ENCODE peak calls at places on chromosomes 4 and X, in five cellular contexts. Z is kidney epithelial cell, N is fibroblast of lung, L is left ventricle myocardium inferior, I is foreskin fibroblast. G is an unnamed sample.

GRCh38 chr4:121736735-121737351 is 28.1 kb downstream of the SMIM43 start:
- DNase-seq in Z (no peak), L (no peak), N (peak; percentile 56), I (peak; percentile 81), G (peak; percentile 73)

GRCh38 chrX:38112566-38112965 is 106.2 kb downstream of the SYTL5 start:
- DNase-seq in L (no peak), Z (no peak), N (no peak), I (no peak), G (no peak)

GRCh38 chr4:57119054-57119651 is 9.0 kb upstream of the IGFBP7 start:
- DNase-seq in I (peak; percentile 93), L (peak; percentile 55), N (peak; percentile 97), Z (no peak), G (peak; percentile 96)

GRCh38 chrX:13309631-13310030 is 10.2 kb downstream of the ATXN3L start:
- DNase-seq in L (no peak), Z (no peak), N (peak; percentile 25), I (no peak), G (no peak)

GRCh38 chr4:113173865-113174264 is 124.4 kb downstream of the ANK2 start:
- DNase-seq in N (no peak), L (no peak), Z (no peak), I (no peak), G (no peak)

GRCh38 chr4:48329976-48330375 is 11.4 kb upstream of the SLAIN2 start:
- DNase-seq in Z (peak; percentile 50), N (peak; percentile 92), I (peak; percentile 78), L (no peak), G (peak; percentile 92)

GRCh38 chrX:69018416-69019072 is 146.7 kb downstream of the PJA1 start:
- DNase-seq in I (no peak), Z (no peak), L (no peak), N (no peak), G (no peak)

GRCh38 chr4:16289872-16290554 is 63.7 kb upstream of the TAPT1 start:
- DNase-seq in I (peak; percentile 64), Z (no peak), N (peak; percentile 21), L (no peak), G (peak; percentile 42)

GRCh38 chr4:159606835-159607234 is 504.0 kb downstream of the RAPGEF2 start:
- DNase-seq in I (no peak), N (peak; percentile 62), Z (no peak), L (no peak), G (no peak)

GRCh38 chr4:137678796-137679195 is 146.5 kb upstream of the PCDH18 start:
- DNase-seq in I (peak; percentile 77), L (no peak), Z (peak; percentile 75), N (peak; percentile 87), G (no peak)

GRCh38 chr4:134700251-134700650 is 498.7 kb upstream of the PABPC4L start:
- DNase-seq in N (no peak), I (no peak), L (no peak), Z (no peak), G (no peak)

GRCh38 chr4:104973708-104974107 is 173.0 kb upstream of the TET2 start:
- DNase-seq in I (no peak), N (no peak), L (no peak), Z (no peak), G (no peak)

GRCh38 chr4:123168812-123169211 is 227.8 kb upstream of the SPRY1 start:
- DNase-seq in Z (peak; percentile 19), L (no peak), N (peak; percentile 36), I (no peak), G (no peak)

GRCh38 chrX:153625271-153626024 is 21.6 kb upstream of the DUSP9 start:
- DNase-seq in N (no peak), Z (no peak), L (no peak), I (no peak), G (no peak)

GRCh38 chr4:41207330-41207831 is 7.0 kb downstream of the APBB2 start:
- DNase-seq in N (peak; percentile 44), L (peak; percentile 31), Z (no peak), I (peak; percentile 57), G (no peak)

GRCh38 chrX:72130762-72131231 is 918 bp downstream of the RTL5 start:
- DNase-seq in I (no peak), N (no peak), L (no peak), Z (no peak), G (no peak)

GRCh38 chr4:25632135-25632534 is 23.5 kb upstream of the SLC34A2 start:
- DNase-seq in N (no peak), Z (no peak), L (no peak), I (no peak), G (no peak)

GRCh38 chrX:65985922-65986588 is 53.8 kb downstream of the VSIG4 start:
- DNase-seq in I (peak; percentile 47), L (no peak), N (peak; percentile 18), Z (no peak), G (peak; percentile 41)

GRCh38 chr4:22906046-22906445 is 213.3 kb downstream of the GBA3 start:
- DNase-seq in I (no peak), Z (no peak), L (no peak), N (no peak), G (no peak)

GRCh38 chr4:154489558-154490260 is 1.9 kb downstream of the DCHS2 start:
- DNase-seq in L (no peak), N (no peak), Z (no peak), I (no peak), G (no peak)

GRCh38 chr4:7571001-7571400 is 136.3 kb upstream of the PSAPL1 start:
- DNase-seq in N (no peak), I (no peak), Z (no peak), L (no peak), G (no peak)

GRCh38 chrX:11591712-11592351 is 73.9 kb downstream of the ARHGAP6 start:
- DNase-seq in I (no peak), Z (no peak), L (no peak), N (no peak), G (no peak)

GRCh38 chrX:14660970-14661369 is 131.6 kb downstream of the GLRA2 start:
- DNase-seq in I (no peak), L (no peak), Z (no peak), N (no peak), G (no peak)

GRCh38 chr4:70768301-70768948 is 46.7 kb downstream of the RUFY3 start:
- DNase-seq in Z (no peak), N (peak; percentile 45), L (no peak), I (peak; percentile 8), G (no peak)

GRCh38 chr4:106541253-106541652 is 172.7 kb upstream of the GIMD1 start:
- DNase-seq in L (no peak), N (peak; percentile 74), Z (peak; percentile 18), I (peak; percentile 64), G (peak; percentile 33)

GRCh38 chr4:86233681-86234080 is 126.2 kb downstream of the MAPK10 start:
- DNase-seq in I (peak; percentile 33), N (peak; percentile 95), L (no peak), Z (no peak), G (no peak)

GRCh38 chr4:38568768-38569167 is 95.2 kb upstream of the KLF3 start:
- DNase-seq in L (no peak), I (no peak), N (no peak), Z (no peak), G (no peak)

GRCh38 chr4:55604996-55605395 is 13.0 kb upstream of the PDCL2 start:
- DNase-seq in N (no peak), L (no peak), I (no peak), Z (no peak), G (no peak)

GRCh38 chr4:77209012-77209411 is 52.0 kb downstream of the CCNG2 start:
- DNase-seq in Z (no peak), I (no peak), L (no peak), N (no peak), G (no peak)

GRCh38 chrX:114075073-114075673 is 508.7 kb upstream of the HTR2C start:
- DNase-seq in L (no peak), I (no peak), Z (no peak), N (no peak), G (peak; percentile 0)

GRCh38 chr4:110544594-110544993 is 68.6 kb downstream of the ENPEP start:
- DNase-seq in Z (no peak), N (no peak), L (no peak), I (no peak), G (no peak)

DNA sequence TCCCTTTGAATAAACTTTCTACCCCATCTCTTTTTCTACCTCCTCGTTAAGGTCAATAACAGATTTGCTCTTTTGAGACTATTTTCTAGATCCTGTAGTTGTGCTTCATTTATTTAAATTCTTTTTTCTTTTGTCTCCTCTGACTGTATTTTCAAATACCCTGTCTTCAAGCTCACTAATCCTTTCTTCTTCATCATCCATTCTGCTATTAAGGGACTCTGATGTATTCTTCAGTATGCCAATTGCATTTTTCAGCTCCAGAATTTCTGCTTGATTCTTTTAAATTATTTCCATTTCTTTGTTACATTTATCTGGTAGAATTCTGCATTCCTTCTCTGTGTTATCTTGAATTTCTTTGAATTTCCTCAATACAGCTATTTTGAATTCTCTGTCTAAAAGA is 36.0 kb upstream of the ARMCX4 start:
- DNase-seq in N (no peak), L (no peak), Z (no peak), I (no peak), G (no peak)
- TF ChIP-seq CTCF in N (no peak), L (no peak), Z (no peak), I (no peak), G (no peak)

GRCh38 chr4:53173576-53173975 is 192.3 kb downstream of the SCFD2 start:
- DNase-seq in N (no peak), Z (no peak), I (no peak), L (no peak), G (no peak)

GRCh38 chr4:53169695-53170617 is 195.9 kb downstream of the SCFD2 start:
- DNase-seq in Z (no peak), I (no peak), N (peak; percentile 20), L (no peak), G (no peak)

GRCh38 chr4:53174824-53175223 is 191.0 kb downstream of the SCFD2 start:
- DNase-seq in I (no peak), N (no peak), L (no peak), Z (no peak), G (no peak)

GRCh38 chr4:53168237-53168636 is 197.6 kb downstream of the SCFD2 start:
- DNase-seq in N (peak; percentile 8), I (no peak), L (no peak), Z (no peak), G (no peak)

GRCh38 chr4:53171797-53172196 is 194.1 kb downstream of the SCFD2 start:
- DNase-seq in I (no peak), Z (no peak), N (no peak), L (no peak), G (no peak)
- H3K4me3 ChIP-seq in I (no peak overlapping the region), Z (no peak overlapping the region), N (no peak overlapping the region), L (no peak overlapping the region), G (no peak overlapping the region)

GRCh38 chr4:1758306-1759121 is 34.6 kb upstream of the FGFR3 start:
- DNase-seq in Z (no peak), I (no peak), L (no peak), N (no peak), G (no peak)
- TF ChIP-seq CTCF in Z (no peak), I (no peak), L (no peak), N (no peak), G (no peak)

GRCh38 chr4:184983660-184984356 is 34.5 kb upstream of the HELT start:
- DNase-seq in Z (peak; percentile 56), N (peak; percentile 34), I (peak; percentile 46), L (peak; percentile 67), G (peak; percentile 34)
- H3K4me3 ChIP-seq in Z (no peak overlapping the region), N (no peak overlapping the region), I (no peak overlapping the region), L (no peak overlapping the region), G (no peak overlapping the region)

DNA sequence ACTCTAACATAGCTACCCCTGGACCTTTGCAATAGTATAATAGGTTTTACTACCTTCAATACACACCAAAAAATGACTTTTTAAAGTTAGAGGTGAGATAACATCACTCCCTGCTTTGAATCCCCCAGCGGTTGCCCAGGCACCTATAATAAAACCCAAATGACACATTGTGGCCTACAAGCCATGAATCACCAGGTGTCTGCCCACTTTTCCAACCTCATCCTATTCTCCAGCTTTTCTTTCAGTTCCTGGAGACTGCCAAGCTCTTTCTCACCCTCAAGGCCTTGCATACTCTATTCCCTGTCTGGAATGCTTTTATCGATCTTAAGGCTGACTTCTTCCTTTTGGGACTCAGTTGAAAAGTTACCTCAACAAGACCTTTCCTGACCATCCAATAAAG is 16.4 kb upstream of the PRSS48 start:
- DNase-seq in L (no peak), I (no peak), N (peak; percentile 69), Z (peak; percentile 19), G (no peak)
- TF ChIP-seq CTCF in L (no peak), I (no peak), N (no peak), Z (no peak), G (no peak)

G was measured in fibroblast of villous mesenchyme.